ENCODE peak calls at places on chromosomes 1 and 21, in four cellular contexts. P, W, D and F are unnamed samples. For H3K27me3, the result is how much of the 10 kb centered on the place peaks cover.

GRCh38 chr1:154097873-154098272 is 57.0 kb downstream of the NUP210L start:
- DNase-seq in P (no peak), W (no peak), D (no peak), F (no peak)

GRCh38 chr1:109819365-109819764 is 55.6 kb upstream of the EPS8L3 start:
- DNase-seq in D (no peak), W (peak), P (no peak), F (no peak)

GRCh38 chr1:232533328-232533727 is 96.6 kb downstream of the SIPA1L2 start:
- DNase-seq in W (no peak), D (no peak), P (no peak), F (no peak)

GRCh38 chr21:40714516-40714915 is 132.4 kb downstream of the DSCAM start:
- DNase-seq in W (no peak), D (no peak), P (no peak), F (no peak)

GRCh38 chr1:81432654-81433109 is 368.1 kb upstream of the ADGRL2 start:
- DNase-seq in P (no peak), W (no peak), D (no peak), F (no peak)

GRCh38 chr21:45699251-45699942 is 55.9 kb downstream of the PCBP3 start:
- DNase-seq in W (no peak), P (no peak), D (no peak), F (no peak)

GRCh38 chr1:154869351-154870116 is 547 bp downstream of the KCNN3 start:
- DNase-seq in P (peak), W (peak), D (peak), F (no peak)

GRCh38 chr1:231584117-231584516 is 42.5 kb upstream of the DISC1 start:
- DNase-seq in W (no peak), P (peak), D (no peak), F (peak)

GRCh38 chr21:39866093-39866492 is 1.1 kb upstream of the PCP4 start:
- DNase-seq in D (no peak), W (no peak), P (no peak), F (no peak)

GRCh38 chr1:192580351-192580962 is 4.9 kb downstream of the RGS1 start:
- DNase-seq in D (no peak), W (no peak), P (no peak), F (peak)

GRCh38 chr1:24990796-24991195 is 60.7 kb upstream of the RUNX3 start:
- DNase-seq in P (no peak), W (no peak), D (no peak), F (no peak)

GRCh38 chr1:97192872-97193572 is 471.4 kb downstream of the PTBP2 start:
- DNase-seq in D (no peak), W (no peak), P (peak), F (peak)

GRCh38 chr1:17438977-17439249 is 564 bp downstream of the RCC2 start:
- DNase-seq in D (no peak), W (peak), P (no peak), F (no peak)

GRCh38 chr1:195520757-195521156 is 1087.5 kb downstream of the KCNT2 start:
- DNase-seq in W (no peak), D (no peak), P (no peak), F (no peak)

GRCh38 chr1:17635811-17636210 is 96.3 kb downstream of the ARHGEF10L start:
- DNase-seq in D (peak), W (no peak), P (no peak), F (peak)

GRCh38 chr1:116474921-116475849 is 95.6 kb downstream of the CD58 start:
- DNase-seq in D (no peak), P (no peak), W (no peak), F (peak)

GRCh38 chr1:181680332-181680731 is 197.0 kb downstream of the CACNA1E start:
- DNase-seq in D (no peak), P (no peak), W (no peak), F (no peak)

GRCh38 chr1:117883620-117884019 is 45.8 kb downstream of the GDAP2 start:
- DNase-seq in P (no peak), D (no peak), W (no peak), F (no peak)

GRCh38 chr1:68210829-68211228 is 21.5 kb downstream of the WLS start:
- DNase-seq in D (no peak), P (no peak), W (no peak), F (no peak)

GRCh38 chr1:226798427-226799411 is 59.6 kb upstream of the ITPKB start:
- DNase-seq in W (no peak), D (no peak), P (no peak), F (no peak)

GRCh38 chr1:199002670-199003069 is 363.8 kb downstream of the PTPRC start:
- DNase-seq in P (no peak), W (no peak), D (no peak), F (no peak)

GRCh38 chr1:24341260-24341659 is 22.1 kb downstream of the GRHL3 start:
- DNase-seq in D (no peak), P (no peak), W (no peak), F (no peak)

GRCh38 chr1:215358356-215358755 is 208.7 kb upstream of the KCTD3 start:
- DNase-seq in D (no peak), P (no peak), W (no peak), F (no peak)

GRCh38 chr1:117605164-117605810 is 561 bp upstream of the TENT5C start:
- DNase-seq in W (no peak), D (peak), P (peak), F (peak)

GRCh38 chr1:206873603-206874188 is 8.3 kb downstream of the IL20 start:
- DNase-seq in P (no peak), W (no peak), D (no peak), F (no peak)

GRCh38 chr1:51344276-51344601 is 13.9 kb upstream of the TTC39A start:
- DNase-seq in P (no peak), D (no peak), W (no peak), F (no peak)

GRCh38 chr1:209723761-209724693 is 19.4 kb downstream of the HSD11B1 start:
- DNase-seq in P (no peak), W (no peak), D (no peak), F (no peak)

GRCh38 chr1:71780681-71781080 is 501.7 kb downstream of the NEGR1 start:
- DNase-seq in W (no peak), P (no peak), D (no peak), F (peak)

GRCh38 chr1:108200627-108201106 is 524 bp upstream of the SLC25A24 start:
- DNase-seq in D (peak), P (peak), W (no peak), F (peak)

GRCh38 chr21:33069994-33070811 is at the start of gene OLIG1:
- DNase-seq in D (no peak), W (peak), P (no peak), F (peak)
- H3K27me3 ChIP-seq in D (under half), W (under half), P (half or more), F (half or more)

DNA sequence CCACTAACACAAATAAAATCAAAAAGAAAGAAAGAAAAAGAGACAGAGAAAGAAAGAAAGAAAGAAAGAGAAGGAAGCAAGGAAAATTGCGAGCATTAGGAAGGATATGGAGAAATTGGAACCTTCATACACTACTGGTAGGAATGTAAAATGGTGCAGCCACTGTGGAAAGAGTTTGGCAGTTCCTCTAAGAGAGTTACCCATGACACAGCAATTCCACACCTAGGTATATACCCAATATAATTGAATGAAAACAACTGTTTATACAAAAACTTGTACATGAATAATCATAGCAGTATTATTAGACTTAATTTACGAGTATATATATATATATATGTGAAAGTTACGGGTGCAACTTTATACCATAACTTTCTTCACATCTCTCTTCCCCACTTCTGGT is 4.1 kb upstream of the LYPD8 start:
- DNase-seq in W (no peak), D (no peak), P (no peak), F (no peak)
- H3K27me3 ChIP-seq in W (under half), D (under half), P (under half), F (under half)

GRCh38 chr1:47232187-47232874 is at the start of gene TAL1:
- DNase-seq in D (no peak), W (no peak), P (no peak), F (peak)

GRCh38 chr1:47230692-47231313 is 1.2 kb downstream of the TAL1 start:
- DNase-seq in P (no peak), D (no peak), W (no peak), F (no peak)

GRCh38 chr1:47229884-47230691 is 1.9 kb downstream of the TAL1 start:
- DNase-seq in D (no peak), W (no peak), P (no peak), F (no peak)

GRCh38 chr1:47233165-47233564 is 1.1 kb upstream of the TAL1 start:
- DNase-seq in D (no peak), P (no peak), W (no peak), F (no peak)

DNA sequence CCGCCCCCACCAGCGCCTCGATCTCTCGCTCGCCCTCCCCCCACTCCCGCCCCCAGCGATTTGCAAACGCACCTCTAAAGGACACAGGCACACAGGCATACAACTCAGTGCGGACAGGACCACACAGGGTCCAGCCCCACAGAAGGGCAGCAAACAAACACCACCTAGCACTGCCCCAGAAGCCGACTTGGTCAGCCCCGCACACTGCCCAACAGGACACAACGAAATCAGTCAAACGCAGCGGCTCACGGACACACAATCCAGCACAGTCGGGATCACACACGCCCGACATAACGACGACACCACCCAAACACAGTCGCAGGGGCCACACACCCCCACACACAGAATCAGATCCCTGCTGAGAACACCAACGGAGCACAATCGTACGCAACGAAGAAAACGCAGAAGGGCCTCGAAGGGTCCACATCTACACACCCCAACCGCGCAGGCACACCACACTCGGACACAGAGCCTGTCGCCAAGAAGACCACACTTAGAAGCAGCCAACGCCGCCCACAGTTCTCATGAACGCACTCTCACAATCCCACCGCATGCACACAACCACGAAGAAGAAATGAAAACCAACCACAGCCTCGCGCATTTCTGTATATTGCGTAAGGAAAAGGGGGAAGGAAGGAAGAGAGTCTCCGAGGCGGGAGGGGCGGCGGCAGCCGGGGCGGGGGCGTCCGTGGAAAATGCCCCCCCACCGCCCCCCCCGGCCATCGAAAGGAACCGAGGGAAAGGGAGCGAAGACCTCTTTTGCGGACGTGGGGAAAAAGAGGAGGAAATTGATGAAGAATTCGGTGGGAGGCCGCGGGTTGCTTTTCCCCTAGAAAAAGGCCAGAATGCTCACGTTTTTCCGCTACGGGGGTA is 475 bp downstream of the TAL1 start:
- DNase-seq in W (no peak), P (peak), D (no peak), F (peak)
- H3K27me3 ChIP-seq in W (under half), P (half or more), D (under half), F (half or more)

DNA sequence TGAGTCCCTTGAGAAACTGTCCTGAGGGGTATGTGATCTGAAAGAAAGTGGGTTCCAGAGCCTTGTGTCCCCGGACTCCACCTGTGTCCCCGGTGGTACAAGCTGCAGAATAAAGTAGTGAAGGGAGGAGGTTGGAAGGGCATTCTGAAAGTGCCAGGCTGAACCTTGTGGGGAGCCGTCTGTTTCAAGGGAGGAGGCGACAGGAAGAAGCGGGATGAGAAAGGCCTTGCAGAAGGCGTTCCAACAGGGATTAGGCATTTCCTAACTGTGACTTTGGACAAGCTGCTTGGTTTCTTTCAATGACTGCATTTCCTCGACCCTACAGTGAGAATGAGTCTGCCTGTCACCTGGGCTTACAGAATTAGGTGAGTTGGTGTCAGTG is 5.8 kb downstream of the FOXD3 start:
- DNase-seq in W (no peak), D (no peak), P (no peak), F (no peak)
- H3K27me3 ChIP-seq in W (under half), D (under half), P (half or more), F (half or more)